ENCODE peak calls at places on chromosomes 7 and 10, in five cellular contexts. One of them, this sample, is unnamed.

GRCh38 chr7:137590071-137590470 is 246.5 kb upstream of the PTN start:
- DNase-seq in astrocyte: no peak
- DNase-seq in AG09309: no peak
- DNase-seq in Panc1: no peak
- DNase-seq in pancreas: no peak
- DNase-seq in this sample: no peak

GRCh38 chr10:129816702-129817101 is 147.4 kb downstream of the EBF3 start:
- DNase-seq in AG09309: no peak
- DNase-seq in astrocyte: no peak
- DNase-seq in Panc1: no peak
- DNase-seq in pancreas: no peak
- DNase-seq in this sample: no peak

GRCh38 chr10:50439806-50440205 is 183.9 kb downstream of the SGMS1 start:
- DNase-seq in astrocyte: peak
- DNase-seq in Panc1: no peak
- DNase-seq in pancreas: no peak
- DNase-seq in AG09309: no peak
- DNase-seq in this sample: peak

GRCh38 chr10:89114846-89115625 is 92.1 kb downstream of the CH25H start:
- DNase-seq in pancreas: no peak
- DNase-seq in Panc1: no peak
- DNase-seq in astrocyte: peak
- DNase-seq in AG09309: no peak
- DNase-seq in this sample: no peak

GRCh38 chr10:46046261-46046660 is at the start of gene MSMB:
- DNase-seq in AG09309: no peak
- DNase-seq in astrocyte: no peak
- DNase-seq in Panc1: no peak
- DNase-seq in pancreas: no peak
- DNase-seq in this sample: no peak

GRCh38 chr7:2650451-2650850 is 18.7 kb downstream of the TTYH3 start:
- DNase-seq in AG09309: no peak
- DNase-seq in Panc1: no peak
- DNase-seq in astrocyte: no peak
- DNase-seq in pancreas: no peak
- DNase-seq in this sample: no peak

GRCh38 chr10:120729508-120729907 is 121.7 kb upstream of the WDR11 start:
- DNase-seq in pancreas: no peak
- DNase-seq in AG09309: no peak
- DNase-seq in astrocyte: no peak
- DNase-seq in Panc1: no peak
- DNase-seq in this sample: no peak

GRCh38 chr7:119196183-119196582 is 971.7 kb downstream of the ANKRD7 start:
- DNase-seq in AG09309: no peak
- DNase-seq in astrocyte: no peak
- DNase-seq in Panc1: no peak
- DNase-seq in pancreas: no peak
- DNase-seq in this sample: no peak

GRCh38 chr7:25835191-25835590 is 316.8 kb upstream of the NFE2L3 start:
- DNase-seq in AG09309: no peak
- DNase-seq in Panc1: no peak
- DNase-seq in pancreas: no peak
- DNase-seq in astrocyte: peak
- DNase-seq in this sample: no peak

GRCh38 chr10:122461729-122462532 is 578 bp downstream of the HTRA1 start:
- DNase-seq in Panc1: no peak
- DNase-seq in pancreas: peak
- DNase-seq in astrocyte: no peak
- DNase-seq in AG09309: no peak
- DNase-seq in this sample: no peak

GRCh38 chr10:70457759-70458305 is 16.4 kb upstream of the NODAL start:
- DNase-seq in AG09309: no peak
- DNase-seq in astrocyte: no peak
- DNase-seq in Panc1: no peak
- DNase-seq in pancreas: no peak
- DNase-seq in this sample: no peak

GRCh38 chr10:70459771-70460490 is 18.4 kb upstream of the NODAL start:
- DNase-seq in pancreas: no peak
- DNase-seq in AG09309: no peak
- DNase-seq in astrocyte: no peak
- DNase-seq in Panc1: no peak
- DNase-seq in this sample: no peak

GRCh38 chr10:70458329-70459060 is 17.0 kb upstream of the NODAL start:
- DNase-seq in Panc1: no peak
- DNase-seq in astrocyte: peak
- DNase-seq in pancreas: peak
- DNase-seq in AG09309: peak
- DNase-seq in this sample: peak

GRCh38 chr10:70461397-70462348 is 16.9 kb upstream of the PALD1 start:
- DNase-seq in Panc1: peak
- DNase-seq in astrocyte: peak
- DNase-seq in pancreas: no peak
- DNase-seq in AG09309: no peak
- DNase-seq in this sample: peak

GRCh38 chr10:70459061-70459770 is 17.7 kb upstream of the NODAL start:
- DNase-seq in Panc1: no peak
- DNase-seq in AG09309: no peak
- DNase-seq in pancreas: no peak
- DNase-seq in astrocyte: no peak
- DNase-seq in this sample: no peak
- TF ChIP-seq CTCF in Panc1: no peak
- TF ChIP-seq CTCF in AG09309: no peak
- TF ChIP-seq CTCF in pancreas: no peak
- TF ChIP-seq CTCF in astrocyte: no peak
- TF ChIP-seq CTCF in this sample: no peak

DNA sequence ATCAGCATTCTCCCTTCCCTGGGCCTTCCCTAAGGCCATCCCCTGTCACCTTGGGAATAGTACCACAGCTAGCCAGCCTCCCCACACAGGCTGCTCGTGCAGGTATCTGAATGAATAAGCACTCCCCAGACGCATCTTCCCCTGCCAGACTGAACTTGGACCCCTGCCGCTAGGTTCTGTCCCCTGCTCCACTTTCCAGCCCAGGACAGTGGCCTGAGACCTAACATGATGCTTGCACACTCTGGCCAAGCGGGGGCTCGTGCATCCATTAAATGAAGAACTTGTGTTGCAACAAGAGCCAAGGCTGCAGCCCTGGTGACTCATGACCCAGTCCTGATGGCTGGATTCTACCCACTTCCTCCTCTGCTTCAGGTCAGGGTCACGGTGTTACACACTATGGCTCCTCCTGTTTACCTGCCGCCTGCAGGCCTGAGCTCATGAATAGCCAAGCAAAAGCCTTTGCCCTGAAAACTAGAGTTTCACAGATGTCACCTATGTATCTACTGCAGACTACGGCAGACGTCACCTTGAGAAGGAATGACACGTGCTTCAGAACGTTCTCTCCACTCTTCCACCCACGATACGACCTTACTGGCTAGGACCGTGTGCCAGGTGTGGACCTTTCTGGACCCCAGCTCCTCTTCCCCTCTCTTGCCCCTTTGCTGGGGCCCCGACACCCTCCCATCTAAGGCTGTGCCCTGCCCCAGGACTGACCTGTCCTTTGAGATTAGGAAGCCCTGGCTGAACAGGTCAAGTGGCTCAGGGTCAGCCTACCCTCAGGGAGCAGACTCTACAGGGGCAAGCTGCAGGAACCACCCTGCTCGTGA is 6.5 kb downstream of the ASB13 start:
- DNase-seq in pancreas: no peak
- DNase-seq in astrocyte: peak
- DNase-seq in Panc1: no peak
- DNase-seq in AG09309: no peak
- DNase-seq in this sample: peak
- TF ChIP-seq CTCF in pancreas: no peak
- TF ChIP-seq CTCF in astrocyte: no peak
- TF ChIP-seq CTCF in Panc1: no peak
- TF ChIP-seq CTCF in AG09309: no peak
- TF ChIP-seq CTCF in this sample: no peak

GRCh38 chr10:76309744-76310441 is 878.5 kb downstream of the LRMDA start:
- DNase-seq in pancreas: no peak
- DNase-seq in AG09309: peak
- DNase-seq in astrocyte: peak
- DNase-seq in Panc1: no peak
- DNase-seq in this sample: peak

GRCh38 chr10:76308946-76309529 is 877.6 kb downstream of the LRMDA start:
- DNase-seq in pancreas: no peak
- DNase-seq in astrocyte: peak
- DNase-seq in Panc1: no peak
- DNase-seq in AG09309: no peak
- DNase-seq in this sample: no peak

GRCh38 chr10:76315240-76315639 is 883.8 kb downstream of the LRMDA start:
- DNase-seq in pancreas: peak
- DNase-seq in AG09309: no peak
- DNase-seq in astrocyte: no peak
- DNase-seq in Panc1: no peak
- DNase-seq in this sample: no peak

GRCh38 chr10:76310681-76311080 is 879.3 kb downstream of the LRMDA start:
- DNase-seq in Panc1: no peak
- DNase-seq in AG09309: no peak
- DNase-seq in astrocyte: no peak
- DNase-seq in pancreas: no peak
- DNase-seq in this sample: no peak

DNA sequence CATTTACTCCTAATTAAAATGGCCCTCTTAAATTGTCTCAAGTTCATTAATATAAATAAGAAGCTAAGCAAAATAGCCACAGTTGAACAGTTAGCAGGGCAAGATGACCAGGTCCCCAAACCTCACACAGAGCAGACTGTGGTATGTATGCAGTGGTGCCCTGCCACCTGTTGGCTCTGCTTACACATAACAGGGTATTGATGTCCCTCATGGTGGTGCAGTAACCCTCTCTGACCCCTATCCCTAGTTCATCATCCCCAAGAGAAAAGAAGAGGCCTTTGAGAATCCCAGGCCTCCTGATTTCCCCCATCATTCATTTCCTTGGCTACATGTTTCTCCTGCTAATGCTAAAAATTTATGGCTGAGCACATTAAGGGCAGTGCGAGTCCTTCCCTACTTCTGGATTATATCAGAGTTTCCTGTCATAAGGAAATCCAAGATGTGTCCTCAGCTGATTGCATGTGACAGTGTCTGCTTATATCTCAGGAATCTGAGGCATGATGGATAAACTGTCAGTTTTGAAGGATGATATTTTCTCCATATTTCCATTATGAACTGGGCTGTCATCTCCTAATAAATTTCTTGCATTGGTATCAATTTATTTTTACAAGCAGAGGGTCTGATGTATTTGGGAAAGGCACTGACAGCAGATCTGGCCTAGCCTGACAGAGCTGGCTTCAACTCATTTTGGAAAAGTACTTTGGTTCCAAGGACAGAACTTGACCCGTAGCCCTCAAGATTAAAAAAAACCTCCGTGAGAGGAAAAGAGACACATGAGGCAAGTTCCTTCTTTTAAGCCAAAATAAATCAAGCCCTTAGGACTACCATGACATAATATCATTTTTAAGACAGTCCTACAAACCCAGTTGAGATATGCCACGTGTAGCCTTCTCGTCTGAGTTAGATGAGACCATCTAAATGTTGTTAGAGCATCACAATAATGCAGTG is 880.6 kb downstream of the LRMDA start:
- DNase-seq in Panc1: no peak
- DNase-seq in AG09309: no peak
- DNase-seq in pancreas: no peak
- DNase-seq in astrocyte: no peak
- DNase-seq in this sample: peak
- TF ChIP-seq CTCF in Panc1: peak
- TF ChIP-seq CTCF in AG09309: peak
- TF ChIP-seq CTCF in pancreas: peak
- TF ChIP-seq CTCF in astrocyte: peak
- TF ChIP-seq CTCF in this sample: peak

GRCh38 chr10:5681930-5682329 is 2.7 kb upstream of the TASOR2 start:
- DNase-seq in AG09309: no peak
- DNase-seq in Panc1: no peak
- DNase-seq in pancreas: no peak
- DNase-seq in astrocyte: no peak
- DNase-seq in this sample: no peak

GRCh38 chr10:5684318-5684970 is at the start of gene TASOR2:
- DNase-seq in astrocyte: peak
- DNase-seq in pancreas: peak
- DNase-seq in AG09309: peak
- DNase-seq in Panc1: peak
- DNase-seq in this sample: peak

GRCh38 chr10:5683065-5683464 is 1.6 kb upstream of the TASOR2 start:
- DNase-seq in Panc1: no peak
- DNase-seq in pancreas: no peak
- DNase-seq in AG09309: no peak
- DNase-seq in astrocyte: no peak
- DNase-seq in this sample: no peak

GRCh38 chr10:5685764-5686240 is 1.2 kb downstream of the TASOR2 start:
- DNase-seq in astrocyte: no peak
- DNase-seq in Panc1: no peak
- DNase-seq in pancreas: no peak
- DNase-seq in AG09309: no peak
- DNase-seq in this sample: no peak

GRCh38 chr10:5684971-5685763 is 529 bp downstream of the TASOR2 start:
- DNase-seq in pancreas: peak
- DNase-seq in Panc1: no peak
- DNase-seq in AG09309: peak
- DNase-seq in astrocyte: peak
- DNase-seq in this sample: peak
- TF ChIP-seq CTCF in pancreas: no peak
- TF ChIP-seq CTCF in Panc1: peak
- TF ChIP-seq CTCF in AG09309: peak
- TF ChIP-seq CTCF in astrocyte: peak
- TF ChIP-seq CTCF in this sample: peak

GRCh38 chr10:72243822-72244437 is 27.9 kb upstream of the ASCC1 start:
- DNase-seq in AG09309: peak
- DNase-seq in Panc1: no peak
- DNase-seq in astrocyte: peak
- DNase-seq in pancreas: no peak
- DNase-seq in this sample: peak
- TF ChIP-seq CTCF in AG09309: peak
- TF ChIP-seq CTCF in Panc1: no peak
- TF ChIP-seq CTCF in astrocyte: peak
- TF ChIP-seq CTCF in pancreas: no peak
- TF ChIP-seq CTCF in this sample: peak

DNA sequence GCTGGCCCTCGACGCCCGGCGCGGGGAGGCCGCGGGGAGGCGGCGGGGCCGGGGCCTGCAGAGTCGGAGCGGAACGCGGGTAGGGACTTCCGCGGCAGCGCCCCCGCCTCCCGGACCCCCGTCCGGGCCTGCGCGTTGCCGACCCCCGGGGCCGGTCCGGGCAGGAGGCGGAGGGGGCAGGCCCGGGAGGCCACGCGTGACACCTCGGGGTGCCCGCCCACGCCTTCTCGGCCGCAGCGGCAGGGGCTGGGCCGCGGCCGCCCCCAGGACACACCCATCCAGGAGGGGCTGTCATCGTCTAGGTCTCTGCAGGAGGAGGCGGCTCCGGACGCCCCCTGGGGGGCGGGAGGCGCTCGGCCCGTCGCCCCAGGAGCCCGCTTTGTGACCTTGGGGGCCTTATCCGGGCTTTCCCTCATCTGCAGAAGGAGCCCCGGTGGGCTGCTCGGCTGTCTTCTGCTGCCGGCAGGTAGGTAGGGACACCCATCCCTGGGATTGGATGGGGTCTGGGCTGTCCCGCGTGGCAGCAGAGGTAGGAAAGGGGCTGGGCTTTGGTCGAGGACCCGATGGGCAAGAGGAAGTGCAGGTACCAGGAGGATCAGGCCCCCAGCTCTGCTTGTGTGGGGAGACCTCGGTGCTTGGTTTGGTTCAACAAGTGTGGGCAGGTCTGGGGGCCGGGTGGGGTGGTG is 569 bp downstream of the ZNF316 start:
- DNase-seq in AG09309: no peak
- DNase-seq in pancreas: peak
- DNase-seq in astrocyte: peak
- DNase-seq in Panc1: no peak
- DNase-seq in this sample: no peak
- TF ChIP-seq CTCF in AG09309: peak
- TF ChIP-seq CTCF in pancreas: no peak
- TF ChIP-seq CTCF in astrocyte: peak
- TF ChIP-seq CTCF in Panc1: no peak
- TF ChIP-seq CTCF in this sample: peak